ENCODE peak calls at places on chromosome 3, in nine cellular contexts. Q is AG04449, B is omental fat pad, L is ovary, K is mesothelial cell of epicardium, T is progenitor cell of endocrine pancreas, V is GM23338, J is uterus, G is neural crest cell. N is an unnamed sample.

GRCh38 chr3:25831578-25831977 is 41.7 kb downstream of the OXSM start:
- DNase-seq in Q (no peak), B (no peak), L (no peak), K (no peak), T (no peak), V (peak), J (no peak), G (no peak), N (peak)

GRCh38 chr3:186772886-186773417 is 10.4 kb upstream of the EIF4A2 start:
- DNase-seq in Q (no peak), B (no peak), L (peak), K (no peak), T (no peak), V (peak), J (peak), G (peak), N (no peak)

GRCh38 chr3:52684184-52684583 is 1.5 kb downstream of the PBRM1 start:
- DNase-seq in Q (no peak), B (no peak), L (no peak), K (no peak), T (no peak), V (no peak), J (no peak), G (no peak), N (no peak)

GRCh38 chr3:191873741-191874140 is 412.8 kb downstream of the PYDC2 start:
- DNase-seq in Q (no peak), B (no peak), L (no peak), K (no peak), T (no peak), V (no peak), J (no peak), G (no peak), N (no peak)

GRCh38 chr3:34196914-34197313 is 398.5 kb downstream of the PDCD6IP start:
- DNase-seq in Q (no peak), B (no peak), L (no peak), K (no peak), T (no peak), V (no peak), J (no peak), G (no peak), N (no peak)

GRCh38 chr3:185943363-185944106 is 5.7 kb upstream of the TRA2B start:
- DNase-seq in Q (peak), B (peak), L (peak), K (peak), T (peak), V (peak), J (peak), G (peak), N (peak)

GRCh38 chr3:20648294-20648693 is 462.3 kb upstream of the SGO1 start:
- DNase-seq in Q (peak), B (no peak), L (no peak), K (no peak), T (no peak), V (no peak), J (no peak), G (no peak), N (peak)

GRCh38 chr3:167691366-167691765 is 37.6 kb upstream of the WDR49 start:
- DNase-seq in Q (no peak), B (no peak), L (no peak), K (no peak), T (no peak), V (no peak), J (no peak), G (no peak), N (no peak)

GRCh38 chr3:127065138-127065427 is 82.2 kb downstream of the PLXNA1 start:
- DNase-seq in Q (no peak), B (no peak), L (no peak), K (no peak), T (no peak), V (no peak), J (no peak), G (no peak), N (no peak)

GRCh38 chr3:123347691-123348264 is 101.1 kb downstream of the ADCY5 start:
- DNase-seq in Q (no peak), B (no peak), L (no peak), K (no peak), T (no peak), V (peak), J (no peak), G (no peak), N (no peak)

GRCh38 chr3:40800343-40800742 is 275.6 kb downstream of the ZNF621 start:
- DNase-seq in Q (no peak), B (no peak), L (peak), K (no peak), T (no peak), V (peak), J (peak), G (no peak), N (peak)

GRCh38 chr3:38004415-38005075 is 14.0 kb downstream of the VILL start:
- DNase-seq in Q (no peak), B (peak), L (peak), K (no peak), T (peak), V (peak), J (peak), G (peak), N (peak)

GRCh38 chr3:183392166-183393034 is 36.0 kb downstream of the MCF2L2 start:
- DNase-seq in Q (no peak), B (no peak), L (no peak), K (no peak), T (no peak), V (peak), J (peak), G (no peak), N (peak)

GRCh38 chr3:195905970-195906864 is 2.1 kb downstream of the TNK2 start:
- DNase-seq in Q (no peak), B (no peak), L (no peak), K (no peak), T (no peak), V (no peak), J (no peak), G (no peak), N (peak)

GRCh38 chr3:188812198-188812597 is 359.6 kb upstream of the TPRG1 start:
- DNase-seq in Q (no peak), B (no peak), L (no peak), K (no peak), T (no peak), V (no peak), J (no peak), G (no peak), N (no peak)

GRCh38 chr3:175670572-175670971 is 811.4 kb downstream of the NAALADL2 start:
- DNase-seq in Q (peak), B (no peak), L (no peak), K (no peak), T (no peak), V (no peak), J (no peak), G (no peak), N (no peak)

GRCh38 chr3:197810901-197811300 is 19.8 kb downstream of the LRCH3 start:
- DNase-seq in Q (no peak), B (no peak), L (no peak), K (no peak), T (no peak), V (no peak), J (no peak), G (no peak), N (peak)

GRCh38 chr3:38454179-38454883 is 641 bp downstream of the ACVR2B start:
- DNase-seq in Q (no peak), B (no peak), L (peak), K (no peak), T (peak), V (peak), J (peak), G (peak), N (peak)

GRCh38 chr3:88148651-88149050 is 1.1 kb upstream of the C3orf38 start:
- DNase-seq in Q (no peak), B (no peak), L (no peak), K (no peak), T (no peak), V (no peak), J (no peak), G (no peak), N (no peak)

GRCh38 chr3:42043116-42043796 is 47.9 kb upstream of the TRAK1 start:
- DNase-seq in Q (no peak), B (no peak), L (no peak), K (no peak), T (no peak), V (peak), J (no peak), G (peak), N (peak)

GRCh38 chr3:144556392-144556791 is 584.8 kb downstream of the DIPK2A start:
- DNase-seq in Q (no peak), B (no peak), L (no peak), K (no peak), T (no peak), V (no peak), J (no peak), G (no peak), N (no peak)

GRCh38 chr3:133490468-133491351 is 82.8 kb upstream of the CDV3 start:
- DNase-seq in Q (no peak), B (no peak), L (no peak), K (no peak), T (no peak), V (no peak), J (no peak), G (no peak), N (no peak)

GRCh38 chr3:116473602-116474001 is 28.3 kb upstream of the LSAMP start:
- DNase-seq in Q (peak), B (no peak), L (no peak), K (no peak), T (no peak), V (no peak), J (no peak), G (no peak), N (peak)

GRCh38 chr3:129911261-129911861 is 17.9 kb upstream of the TMCC1 start:
- DNase-seq in Q (no peak), B (no peak), L (no peak), K (no peak), T (no peak), V (no peak), J (no peak), G (no peak), N (no peak)

GRCh38 chr3:142946861-142947260 is 16.6 kb downstream of the PAQR9 start:
- DNase-seq in Q (no peak), B (no peak), L (no peak), K (no peak), T (no peak), V (peak), J (no peak), G (no peak), N (no peak)

GRCh38 chr3:141550926-141551665 is 64.3 kb downstream of the RASA2 start:
- DNase-seq in Q (no peak), B (no peak), L (no peak), K (no peak), T (no peak), V (no peak), J (no peak), G (no peak), N (no peak)

GRCh38 chr3:148075829-148076716 is 621.6 kb upstream of the AGTR1 start:
- DNase-seq in Q (peak), B (no peak), L (no peak), K (no peak), T (no peak), V (peak), J (no peak), G (no peak), N (peak)
- TF ChIP-seq CTCF in Q (peak), B (no peak), L (no peak), K (peak), T (peak), V (peak), J (peak), G (peak), N (peak)

GRCh38 chr3:17149076-17149475 is 264.3 kb downstream of the PLCL2 start:
- DNase-seq in Q (no peak), B (no peak), L (no peak), K (no peak), T (no peak), V (no peak), J (no peak), G (no peak), N (no peak)
- TF ChIP-seq CTCF in Q (no peak), B (no peak), L (no peak), K (no peak), T (no peak), V (no peak), J (no peak), G (no peak), N (no peak)

GRCh38 chr3:74766405-74766804 is 151.9 kb upstream of the CNTN3 start:
- DNase-seq in Q (no peak), B (no peak), L (no peak), K (no peak), T (no peak), V (no peak), J (no peak), G (no peak), N (no peak)

DNA sequence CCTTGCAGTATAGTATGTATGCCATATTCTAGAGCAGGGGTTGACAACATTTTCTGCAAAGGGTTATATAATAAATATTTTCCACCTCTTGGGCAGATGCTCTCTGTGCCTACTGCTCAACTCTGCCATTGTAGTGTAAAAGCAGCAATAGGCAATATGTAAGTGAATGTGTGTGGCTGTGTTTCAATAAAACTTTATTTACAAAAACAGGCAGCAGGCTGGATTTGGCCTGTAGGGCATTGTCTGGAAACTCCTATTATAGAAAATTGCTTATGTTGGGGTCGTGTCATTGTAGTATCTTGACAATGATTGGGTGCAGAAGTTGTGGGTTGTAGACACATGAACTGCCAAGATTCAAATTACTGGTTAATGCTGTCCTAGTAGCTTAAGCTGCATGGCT is 153.6 kb upstream of the CNTN3 start:
- DNase-seq in Q (no peak), B (no peak), L (no peak), K (no peak), T (no peak), V (no peak), J (no peak), G (no peak), N (no peak)
- TF ChIP-seq CTCF in Q (no peak), B (no peak), L (no peak), K (no peak), T (no peak), V (no peak), J (no peak), G (no peak), N (no peak)

DNA sequence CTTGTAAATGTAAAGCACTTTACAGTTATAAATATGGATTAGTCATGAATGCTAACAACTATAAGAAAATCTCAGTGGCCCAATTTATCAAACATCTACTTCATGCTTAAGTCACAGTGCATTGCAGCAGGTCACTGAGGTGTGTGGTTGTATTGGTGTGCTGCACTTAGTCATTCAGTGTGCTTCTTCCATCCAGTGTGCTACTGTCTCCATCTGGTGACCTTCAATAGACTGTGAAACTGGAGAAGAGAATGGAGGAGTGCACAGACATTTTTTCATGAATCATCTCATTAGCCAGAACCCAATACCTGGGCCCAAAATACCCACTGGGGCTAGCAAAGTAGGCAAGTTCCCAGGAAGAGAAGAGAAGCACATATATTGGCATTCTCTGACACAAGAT is 199.6 kb downstream of the SHOX2 start:
- DNase-seq in Q (no peak), B (no peak), L (no peak), K (no peak), T (no peak), V (no peak), J (no peak), G (no peak), N (peak)
- TF ChIP-seq CTCF in Q (peak), B (no peak), L (no peak), K (no peak), T (no peak), V (no peak), J (no peak), G (no peak), N (peak)

GRCh38 chr3:100003609-100004503 is 110.4 kb downstream of the FILIP1L start:
- DNase-seq in Q (no peak), B (no peak), L (no peak), K (no peak), T (no peak), V (no peak), J (no peak), G (no peak), N (no peak)

GRCh38 chr3:100006570-100007271 is 107.6 kb downstream of the FILIP1L start:
- DNase-seq in Q (peak), B (no peak), L (no peak), K (no peak), T (no peak), V (peak), J (no peak), G (no peak), N (peak)

GRCh38 chr3:100007313-100007712 is 107.0 kb downstream of the FILIP1L start:
- DNase-seq in Q (no peak), B (no peak), L (no peak), K (no peak), T (no peak), V (no peak), J (no peak), G (no peak), N (no peak)

GRCh38 chr3:100004931-100005330 is 109.4 kb downstream of the FILIP1L start:
- DNase-seq in Q (no peak), B (no peak), L (no peak), K (no peak), T (no peak), V (no peak), J (no peak), G (no peak), N (no peak)

GRCh38 chr3:100005670-100006393 is 108.5 kb downstream of the FILIP1L start:
- DNase-seq in Q (no peak), B (no peak), L (no peak), K (no peak), T (no peak), V (peak), J (no peak), G (no peak), N (peak)
- TF ChIP-seq CTCF in Q (no peak), B (no peak), L (no peak), K (no peak), T (no peak), V (no peak), J (no peak), G (no peak), N (no peak)

GRCh38 chr3:156987946-156988345 is 161.8 kb downstream of the LEKR1 start:
- DNase-seq in Q (no peak), B (no peak), L (no peak), K (no peak), T (no peak), V (no peak), J (no peak), G (no peak), N (no peak)
- TF ChIP-seq CTCF in Q (no peak), B (no peak), L (no peak), K (no peak), T (no peak), V (no peak), J (no peak), G (no peak), N (no peak)

GRCh38 chr3:172333692-172334457 is 114.4 kb downstream of the GHSR start:
- DNase-seq in Q (no peak), B (no peak), L (no peak), K (no peak), T (no peak), V (no peak), J (no peak), G (no peak), N (no peak)
- TF ChIP-seq CTCF in Q (no peak), B (no peak), L (no peak), K (no peak), T (no peak), V (peak), J (no peak), G (peak), N (peak)

DNA sequence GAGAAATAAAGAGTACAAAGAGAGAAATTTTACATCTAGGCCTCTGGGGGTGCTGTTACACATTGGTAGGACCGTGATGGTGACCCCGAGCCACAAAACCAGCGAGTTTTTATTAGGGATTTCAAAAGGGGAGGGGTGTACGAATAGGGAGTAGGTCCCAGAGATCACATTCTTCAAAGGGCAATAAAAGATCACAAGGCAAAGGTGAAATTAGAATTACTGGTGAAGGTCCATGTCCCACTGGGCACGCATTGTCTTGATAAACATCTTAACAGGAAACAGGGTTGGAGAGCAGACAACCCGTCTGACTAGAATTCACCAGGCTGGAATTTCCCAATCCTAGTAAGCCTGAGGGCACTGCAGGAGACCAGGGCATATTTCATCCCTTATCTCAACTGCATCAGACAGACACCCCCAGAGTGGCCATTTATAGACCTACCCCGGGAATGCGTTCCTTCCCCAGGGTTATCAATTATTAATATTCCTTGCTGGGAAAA is 4.3 kb downstream of the IRAK2 start:
- DNase-seq in Q (no peak), B (no peak), L (no peak), K (no peak), T (no peak), V (peak), J (no peak), G (no peak), N (no peak)
- TF ChIP-seq CTCF in Q (no peak), B (no peak), L (no peak), K (no peak), T (no peak), V (peak), J (no peak), G (peak), N (peak)

GRCh38 chr3:66797916-66798560 is 200.1 kb upstream of the KBTBD8 start:
- DNase-seq in Q (peak), B (no peak), L (peak), K (no peak), T (no peak), V (peak), J (peak), G (peak), N (peak)
- TF ChIP-seq CTCF in Q (no peak), B (no peak), L (no peak), K (no peak), T (no peak), V (no peak), J (no peak), G (no peak), N (peak)

GRCh38 chr3:61875976-61876671 is 314.8 kb downstream of the PTPRG start:
- DNase-seq in Q (no peak), B (no peak), L (no peak), K (no peak), T (no peak), V (no peak), J (no peak), G (no peak), N (peak)

GRCh38 chr3:61875488-61875887 is 314.1 kb downstream of the PTPRG start:
- DNase-seq in Q (no peak), B (no peak), L (no peak), K (no peak), T (no peak), V (no peak), J (no peak), G (no peak), N (peak)

GRCh38 chr3:61875073-61875472 is 313.7 kb downstream of the PTPRG start:
- DNase-seq in Q (no peak), B (no peak), L (no peak), K (no peak), T (no peak), V (peak), J (no peak), G (no peak), N (peak)

GRCh38 chr3:61876797-61877196 is 315.4 kb downstream of the PTPRG start:
- DNase-seq in Q (peak), B (no peak), L (no peak), K (no peak), T (no peak), V (no peak), J (no peak), G (no peak), N (peak)

DNA sequence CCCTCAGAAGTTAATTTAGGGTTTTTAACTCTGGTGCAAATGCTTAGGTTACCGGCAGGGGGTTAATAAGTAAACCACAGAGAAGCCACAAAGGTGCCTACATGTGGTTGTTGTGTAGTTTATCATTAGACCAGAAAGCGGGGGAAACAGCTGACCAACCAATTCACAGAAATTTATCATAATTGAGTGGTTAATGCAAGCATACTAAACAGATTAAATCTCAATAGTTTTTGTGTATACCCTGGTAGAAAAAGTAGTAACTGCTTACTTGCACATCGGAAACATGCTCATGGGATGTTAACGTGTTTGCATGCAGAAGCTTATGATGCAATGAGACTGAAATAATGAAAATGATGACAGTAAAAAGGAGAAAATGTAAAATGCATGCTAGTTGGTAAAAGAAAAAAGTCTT is 316.0 kb downstream of the PTPRG start:
- DNase-seq in Q (no peak), B (no peak), L (no peak), K (no peak), T (no peak), V (peak), J (no peak), G (no peak), N (peak)
- TF ChIP-seq CTCF in Q (no peak), B (no peak), L (no peak), K (no peak), T (peak), V (peak), J (no peak), G (peak), N (peak)

N was measured in choroid plexus epithelial cell.